ENCODE peak calls at places on chromosomes 1 and 21, in eight cellular contexts. D is activated CD4-positive, alpha-beta memory T cell treated with anti-CD3 and anti-CD28 coated beads, Interleukin-2, amount 10 ng/mL, durations not matched to agents 7 days and 5 days; I is PC-9; H is DMS153; U is KG1; S is heart right ventricle; Q is body of pancreas; N is stimulated activated effector memory CD8-positive, alpha-beta T cell treated with anti-CD3 and anti-CD28 coated beads, Interleukin-12 subunit alpha, Interleukin-12 subunit beta, amount 100 ng/mL, for 72 hours. W is an unnamed sample.

GRCh38 chr1:226384040-226384439 is 23.9 kb downstream of the PARP1 start:
- DNase-seq in D (no peak), I (no peak), H (no peak), U (no peak), S (no peak), Q (no peak), N (no peak), W (no peak)

GRCh38 chr1:231369282-231369681 is 31.2 kb downstream of the SPRTN start:
- DNase-seq in D (no peak), I (no peak), H (no peak), U (no peak), S (no peak), Q (no peak), N (no peak), W (no peak)

GRCh38 chr1:220786337-220787068 is at the start of gene MTARC1:
- DNase-seq in D (no peak), I (peak), H (peak), U (no peak), S (peak), Q (peak), N (no peak), W (peak)

GRCh38 chr1:8398677-8399076 is 80.8 kb downstream of the SLC45A1 start:
- DNase-seq in D (no peak), I (no peak), H (no peak), U (no peak), S (no peak), Q (no peak), N (no peak), W (no peak)

GRCh38 chr1:9136925-9137324 is 8.0 kb upstream of the GPR157 start:
- DNase-seq in D (no peak), I (no peak), H (no peak), U (no peak), S (no peak), Q (no peak), N (no peak), W (no peak)

GRCh38 chr1:110645962-110646735 is 28.6 kb downstream of the KCNA3 start:
- DNase-seq in D (no peak), I (no peak), H (no peak), U (no peak), S (no peak), Q (no peak), N (no peak), W (no peak)

GRCh38 chr1:55696891-55697290 is 481.7 kb upstream of the USP24 start:
- DNase-seq in D (no peak), I (no peak), H (no peak), U (no peak), S (no peak), Q (no peak), N (no peak), W (no peak)

GRCh38 chr1:208213786-208214185 is 30.4 kb downstream of the PLXNA2 start:
- DNase-seq in D (no peak), I (no peak), H (no peak), U (no peak), S (no peak), Q (no peak), N (no peak), W (no peak)

GRCh38 chr1:106480629-106481028 is 575.8 kb upstream of the PRMT6 start:
- DNase-seq in D (no peak), I (no peak), H (no peak), U (no peak), S (no peak), Q (no peak), N (no peak), W (no peak)

GRCh38 chr1:77281491-77282186 is at the start of gene AK5:
- DNase-seq in D (peak), I (no peak), H (no peak), U (no peak), S (peak), Q (peak), N (peak), W (no peak)

GRCh38 chr1:236137285-236137852 is 5.0 kb upstream of the GPR137B start:
- DNase-seq in D (no peak), I (no peak), H (no peak), U (no peak), S (no peak), Q (no peak), N (no peak), W (no peak)

GRCh38 chr1:59150537-59151386 is 146.1 kb upstream of the FGGY start:
- DNase-seq in D (peak), I (peak), H (no peak), U (no peak), S (peak), Q (peak), N (no peak), W (peak)

GRCh38 chr1:102434421-102434820 is 437.7 kb upstream of the OLFM3 start:
- DNase-seq in D (no peak), I (no peak), H (peak), U (no peak), S (no peak), Q (no peak), N (no peak), W (peak)

GRCh38 chr1:182507685-182508084 is 57.7 kb downstream of the RGSL1 start:
- DNase-seq in D (no peak), I (no peak), H (no peak), U (no peak), S (no peak), Q (no peak), N (no peak), W (no peak)

GRCh38 chr1:234609528-234610042 is 393 bp downstream of the IRF2BP2 start:
- DNase-seq in D (no peak), I (no peak), H (no peak), U (no peak), S (peak), Q (no peak), N (no peak), W (no peak)

GRCh38 chr1:186073697-186074096 is 301.4 kb downstream of the TPR start:
- DNase-seq in D (no peak), I (no peak), H (no peak), U (no peak), S (no peak), Q (no peak), N (no peak), W (no peak)

GRCh38 chr1:230176871-230177411 is 109.9 kb downstream of the GALNT2 start:
- DNase-seq in D (no peak), I (no peak), H (no peak), U (no peak), S (peak), Q (peak), N (no peak), W (peak)

GRCh38 chr1:108130812-108131211 is 69.3 kb downstream of the SLC25A24 start:
- DNase-seq in D (no peak), I (no peak), H (no peak), U (peak), S (no peak), Q (no peak), N (no peak), W (no peak)

GRCh38 chr21:33266050-33266783 is at the start of gene IL10RB:
- DNase-seq in D (peak), I (no peak), H (peak), U (peak), S (peak), Q (peak), N (peak), W (peak)

GRCh38 chr1:248786106-248786665 is 30.6 kb upstream of the LYPD8 start:
- DNase-seq in D (no peak), I (no peak), H (peak), U (no peak), S (no peak), Q (no peak), N (no peak), W (no peak)

GRCh38 chr1:241765390-241765789 is 82.6 kb upstream of the EXO1 start:
- DNase-seq in D (no peak), I (no peak), H (no peak), U (no peak), S (no peak), Q (no peak), N (no peak), W (no peak)

GRCh38 chr1:46549697-46550681 is 1.5 kb downstream of the KNCN start:
- DNase-seq in D (peak), I (peak), H (peak), U (no peak), S (no peak), Q (no peak), N (peak), W (peak)

W was measured in SHP77.